ENCODE peak calls at places on chromosomes 3 and 15, in ten cellular contexts. N is AG04449; A is lower leg skin; Q is nephron progenitor cell; L is sigmoid colon; P is activated gamma-delta T cell treated with anti-CD3 and anti-CD28 coated beads, Interleukin-2, amount 50 U/mL, for 16 hours; O is retina; W is uterus; J is SW480; D is T1000. S is an unnamed sample.

GRCh38 chr15:96325579-96326331 is 4.7 kb upstream of the NR2F2 start:
- DNase-seq in J (no peak), Q (no peak), P (no peak), O (peak), W (no peak), L (no peak), D (no peak), N (no peak), A (no peak), S (peak)

GRCh38 chr15:60370105-60370803 is 27.5 kb downstream of the ANXA2 start:
- DNase-seq in A (no peak), Q (no peak), L (no peak), N (no peak), O (no peak), P (no peak), D (no peak), W (peak), J (no peak), S (no peak)

GRCh38 chr15:31214864-31215489 is 111.7 kb upstream of the KLF13 start:
- DNase-seq in O (peak), J (no peak), Q (no peak), W (peak), A (peak), D (no peak), P (no peak), N (no peak), L (peak), S (peak)

GRCh38 chr3:99686469-99686868 is 48.1 kb downstream of the COL8A1 start:
- DNase-seq in W (no peak), P (no peak), Q (no peak), J (no peak), L (no peak), D (no peak), N (no peak), A (no peak), O (no peak), S (no peak)

GRCh38 chr3:195838714-195839113 is 27.0 kb upstream of the MUC4 start:
- DNase-seq in A (no peak), Q (no peak), P (no peak), N (no peak), D (no peak), L (no peak), W (no peak), O (no peak), J (no peak), S (no peak)

GRCh38 chr3:132289311-132289710 is 27.9 kb upstream of the ACP3 start:
- DNase-seq in P (no peak), O (no peak), A (no peak), W (no peak), J (no peak), D (no peak), N (no peak), Q (no peak), L (no peak), S (no peak)

GRCh38 chr3:43036621-43037331 is 57.7 kb downstream of the GASK1A start:
- DNase-seq in W (no peak), L (peak), D (no peak), P (no peak), A (no peak), N (no peak), O (no peak), Q (no peak), J (no peak), S (no peak)

GRCh38 chr15:52912172-52912571 is 122.0 kb upstream of the ONECUT1 start:
- DNase-seq in A (no peak), D (no peak), Q (no peak), J (no peak), O (no peak), L (no peak), P (no peak), W (no peak), N (no peak), S (no peak)

GRCh38 chr3:43288366-43288765 is 2.0 kb downstream of the SNRK start:
- DNase-seq in N (no peak), J (peak), L (no peak), D (no peak), Q (no peak), O (no peak), P (no peak), W (no peak), A (no peak), S (peak)

GRCh38 chr15:76197703-76198455 is 113.4 kb downstream of the ETFA start:
- DNase-seq in A (peak), D (no peak), J (peak), W (no peak), P (no peak), O (no peak), N (no peak), L (peak), Q (no peak), S (no peak)

GRCh38 chr3:65573548-65574116 is 465.1 kb downstream of the MAGI1 start:
- DNase-seq in A (no peak), N (no peak), P (no peak), W (no peak), O (no peak), J (no peak), Q (no peak), L (no peak), D (no peak), S (no peak)

GRCh38 chr3:123751478-123751877 is 132.7 kb downstream of the MYLK start:
- DNase-seq in D (no peak), P (no peak), O (no peak), N (no peak), J (no peak), W (no peak), A (no peak), L (no peak), Q (no peak), S (no peak)

GRCh38 chr3:64388886-64389285 is 163.6 kb upstream of the PRICKLE2 start:
- DNase-seq in A (no peak), W (no peak), J (no peak), P (no peak), L (no peak), D (no peak), Q (no peak), N (no peak), O (no peak), S (peak)

GRCh38 chr15:45116482-45117326 is 2.6 kb downstream of the DUOXA2 start:
- DNase-seq in O (peak), A (no peak), L (no peak), D (no peak), P (no peak), J (no peak), Q (no peak), W (no peak), N (no peak), S (no peak)

GRCh38 chr3:129569856-129570255 is 26.9 kb downstream of the H1-8 start:
- DNase-seq in P (no peak), L (no peak), N (no peak), D (no peak), O (no peak), W (no peak), Q (no peak), A (no peak), J (no peak), S (no peak)

GRCh38 chr3:188362405-188362831 is 208.5 kb downstream of the LPP start:
- DNase-seq in D (no peak), P (no peak), J (peak), Q (no peak), N (no peak), A (no peak), L (no peak), O (no peak), W (peak), S (peak)

GRCh38 chr3:150235799-150236198 is 172.3 kb upstream of the TSC22D2 start:
- DNase-seq in J (no peak), D (no peak), L (no peak), A (no peak), N (peak), P (no peak), O (no peak), Q (no peak), W (peak), S (peak)

GRCh38 chr3:9214185-9214584 is 35.3 kb downstream of the SRGAP3 start:
- DNase-seq in W (no peak), Q (no peak), O (no peak), P (no peak), A (no peak), J (no peak), N (no peak), D (no peak), L (no peak), S (no peak)

GRCh38 chr3:25462495-25462894 is 34.4 kb downstream of the RARB start:
- DNase-seq in W (no peak), D (no peak), A (no peak), N (no peak), L (no peak), Q (no peak), J (no peak), P (no peak), O (no peak), S (no peak)

GRCh38 chr15:67521770-67522568 is 1.0 kb downstream of the C15orf61 start:
- DNase-seq in A (no peak), N (no peak), J (peak), D (no peak), P (no peak), L (no peak), O (no peak), Q (no peak), W (no peak), S (no peak)

GRCh38 chr3:107426223-107426622 is 49.0 kb downstream of the CCDC54 start:
- DNase-seq in Q (no peak), N (no peak), J (no peak), W (no peak), D (no peak), P (no peak), A (no peak), L (no peak), O (no peak), S (no peak)

GRCh38 chr3:132134611-132135010 is 99.8 kb upstream of the CPNE4 start:
- DNase-seq in Q (no peak), W (no peak), A (no peak), N (peak), O (no peak), L (no peak), D (peak), J (no peak), P (no peak), S (peak)

GRCh38 chr3:128226794-128227399 is 73.6 kb downstream of the EEFSEC start:
- DNase-seq in A (no peak), N (no peak), D (no peak), J (peak), L (no peak), O (peak), Q (peak), P (no peak), W (peak), S (peak)

GRCh38 chr3:126542340-126543241 is 16.1 kb downstream of the C3orf22 start:
- DNase-seq in A (peak), O (no peak), N (no peak), L (peak), W (peak), J (no peak), Q (no peak), P (no peak), D (no peak), S (peak)

GRCh38 chr3:2948882-2949281 is 161.3 kb downstream of the IL5RA start:
- DNase-seq in W (no peak), D (no peak), Q (no peak), A (no peak), P (no peak), O (no peak), J (no peak), L (no peak), N (no peak), S (no peak)

GRCh38 chr3:119841808-119842471 is 60.0 kb downstream of the NR1I2 start:
- DNase-seq in P (no peak), D (no peak), J (no peak), N (no peak), A (no peak), L (no peak), Q (no peak), O (no peak), W (no peak), S (no peak)

GRCh38 chr15:100784493-100785180 is 95.0 kb upstream of the ALDH1A3 start:
- DNase-seq in D (no peak), O (no peak), A (peak), N (no peak), P (no peak), L (peak), Q (no peak), J (no peak), W (no peak), S (no peak)

GRCh38 chr15:63023351-63023945 is 19.1 kb upstream of the TPM1 start:
- DNase-seq in W (no peak), Q (no peak), O (no peak), J (no peak), N (peak), D (no peak), A (peak), L (no peak), P (no peak), S (peak)

GRCh38 chr3:48092270-48092669 is 76.1 kb upstream of the MAP4 start:
- DNase-seq in O (no peak), W (no peak), A (no peak), P (no peak), Q (no peak), J (no peak), N (no peak), D (no peak), L (no peak), S (no peak)

GRCh38 chr15:62088361-62088693 is 21.6 kb downstream of the C2CD4A start:
- DNase-seq in D (no peak), J (no peak), P (no peak), O (no peak), Q (no peak), W (no peak), A (no peak), L (no peak), N (no peak), S (no peak)

GRCh38 chr3:79019924-79020173 is 747.9 kb downstream of the ROBO1 start:
- DNase-seq in P (no peak), W (no peak), N (no peak), A (no peak), L (no peak), Q (no peak), J (no peak), O (no peak), D (peak), S (no peak)

GRCh38 chr15:41494190-41494921 is 682 bp downstream of the ITPKA start:
- DNase-seq in Q (peak), W (no peak), P (no peak), N (no peak), D (no peak), J (peak), L (no peak), O (peak), A (no peak), S (peak)

GRCh38 chr15:34241376-34242350 is 16.8 kb downstream of the EMC4 start:
- DNase-seq in W (peak), N (no peak), J (peak), Q (no peak), A (no peak), D (no peak), L (no peak), P (no peak), O (no peak), S (no peak)

GRCh38 chr15:96331942-96332853 is 1.7 kb downstream of the NR2F2 start:
- DNase-seq in O (peak), N (no peak), D (no peak), L (peak), P (no peak), J (peak), Q (peak), W (no peak), A (peak), S (peak)

GRCh38 chr3:141499304-141499703 is 12.5 kb downstream of the RASA2 start:
- DNase-seq in P (no peak), Q (no peak), W (no peak), O (no peak), A (no peak), D (no peak), L (no peak), N (no peak), J (no peak), S (no peak)

GRCh38 chr15:99430881-99431401 is 134.8 kb upstream of the MEF2A start:
- DNase-seq in W (peak), D (no peak), Q (no peak), A (peak), P (no peak), L (peak), N (no peak), O (no peak), J (no peak), S (no peak)

GRCh38 chr3:164341086-164341485 is 737.2 kb downstream of the SI start:
- DNase-seq in W (no peak), J (no peak), D (no peak), N (no peak), A (no peak), O (no peak), P (no peak), L (no peak), Q (no peak), S (no peak)